ENCODE peak calls at places on chromosomes 2 and 18, in ten cellular contexts. S is NAMALWA, X is ovary, W is HT1080, E is GM12891, F is NCI-H1930, J is HuH-7, B is skeletal muscle cell, I is D721Med, C is hepatocyte. O is an unnamed sample.

GRCh38 chr2:241378816-241379215 is 22.7 kb downstream of the FARP2 start:
- DNase-seq in S (no peak), X (no peak), W (no peak), E (no peak), F (no peak), J (no peak), B (no peak), I (no peak), C (no peak), O (no peak)

GRCh38 chr2:85756195-85756594 is 2.4 kb downstream of the ATOH8 start:
- DNase-seq in S (no peak), X (no peak), W (no peak), E (no peak), F (no peak), J (no peak), B (no peak), I (no peak), C (no peak), O (no peak)

GRCh38 chr2:46508734-46509133 is 29.4 kb downstream of the TMEM247 start:
- DNase-seq in S (no peak), X (no peak), W (no peak), E (no peak), F (no peak), J (no peak), B (no peak), I (no peak), C (no peak), O (no peak)

GRCh38 chr2:136997550-136997949 is 232.2 kb downstream of the THSD7B start:
- DNase-seq in S (no peak), X (no peak), W (peak), E (no peak), F (no peak), J (no peak), B (no peak), I (no peak), C (no peak), O (no peak)

GRCh38 chr2:233434666-233435375 is 80.5 kb downstream of the DGKD start:
- DNase-seq in S (no peak), X (no peak), W (no peak), E (no peak), F (no peak), J (no peak), B (no peak), I (no peak), C (no peak), O (no peak)

GRCh38 chr2:101151141-101151858 is at the start of gene TBC1D8:
- DNase-seq in S (no peak), X (peak), W (peak), E (peak), F (peak), J (peak), B (no peak), I (peak), C (peak), O (peak)

GRCh38 chr2:101048756-101049155 is 46.7 kb downstream of the RPL31 start:
- DNase-seq in S (no peak), X (no peak), W (no peak), E (no peak), F (no peak), J (no peak), B (no peak), I (no peak), C (no peak), O (no peak)

GRCh38 chr2:232493701-232494426 is 6.2 kb upstream of the ECEL1 start:
- DNase-seq in S (no peak), X (no peak), W (no peak), E (no peak), F (no peak), J (no peak), B (no peak), I (no peak), C (no peak), O (no peak)

GRCh38 chr2:160566717-160567116 is 73.1 kb upstream of the RBMS1 start:
- DNase-seq in S (no peak), X (no peak), W (no peak), E (no peak), F (no peak), J (no peak), B (peak), I (no peak), C (no peak), O (no peak)

GRCh38 chr2:65377556-65378307 is 54.7 kb downstream of the SPRED2 start:
- DNase-seq in S (no peak), X (no peak), W (peak), E (no peak), F (no peak), J (no peak), B (no peak), I (no peak), C (peak), O (no peak)

GRCh38 chr2:168639501-168639900 is 162.9 kb upstream of the NOSTRIN start:
- DNase-seq in S (no peak), X (peak), W (peak), E (no peak), F (no peak), J (no peak), B (peak), I (no peak), C (peak), O (no peak)

GRCh38 chr2:189408294-189408693 is 33.0 kb upstream of the WDR75 start:
- DNase-seq in S (no peak), X (no peak), W (no peak), E (no peak), F (no peak), J (no peak), B (no peak), I (no peak), C (no peak), O (no peak)

GRCh38 chr2:177989029-177989885 is 83.3 kb downstream of the PDE11A start:
- DNase-seq in S (no peak), X (no peak), W (peak), E (no peak), F (no peak), J (no peak), B (no peak), I (no peak), C (no peak), O (no peak)

GRCh38 chr2:145273840-145274239 is 753.9 kb upstream of the ZEB2 start:
- DNase-seq in S (no peak), X (no peak), W (peak), E (no peak), F (no peak), J (no peak), B (no peak), I (no peak), C (no peak), O (no peak)

GRCh38 chr2:212414699-212415309 is 123.8 kb downstream of the ERBB4 start:
- DNase-seq in S (no peak), X (no peak), W (no peak), E (no peak), F (no peak), J (no peak), B (no peak), I (no peak), C (peak), O (no peak)

GRCh38 chr2:214069254-214069653 is 341.6 kb upstream of the VWC2L start:
- DNase-seq in S (no peak), X (no peak), W (peak), E (no peak), F (no peak), J (no peak), B (peak), I (no peak), C (peak), O (no peak)

GRCh38 chr18:63878343-63878742 is 9.2 kb upstream of the SERPINB2 start:
- DNase-seq in S (no peak), X (no peak), W (no peak), E (no peak), F (no peak), J (no peak), B (no peak), I (no peak), C (no peak), O (no peak)

GRCh38 chr2:232942831-232943230 is 70.2 kb downstream of the NGEF start:
- DNase-seq in S (no peak), X (no peak), W (no peak), E (no peak), F (no peak), J (no peak), B (no peak), I (no peak), C (no peak), O (no peak)

GRCh38 chr2:12702661-12703121 is 14.0 kb upstream of the TRIB2 start:
- DNase-seq in S (no peak), X (no peak), W (peak), E (no peak), F (no peak), J (no peak), B (peak), I (no peak), C (no peak), O (no peak)

GRCh38 chr2:8475349-8476045 is 206.4 kb upstream of the ID2 start:
- DNase-seq in S (peak), X (no peak), W (no peak), E (no peak), F (no peak), J (peak), B (no peak), I (no peak), C (peak), O (no peak)

GRCh38 chr2:18404708-18405107 is 155.7 kb downstream of the RDH14 start:
- DNase-seq in S (peak), X (no peak), W (peak), E (no peak), F (no peak), J (no peak), B (no peak), I (no peak), C (peak), O (no peak)

GRCh38 chr18:48111547-48111946 is 181.1 kb upstream of the SMAD2 start:
- DNase-seq in S (no peak), X (no peak), W (no peak), E (no peak), F (no peak), J (no peak), B (no peak), I (no peak), C (no peak), O (no peak)

GRCh38 chr2:177474301-177474700 is 81.7 kb downstream of the AGPS start:
- DNase-seq in S (no peak), X (no peak), W (no peak), E (no peak), F (no peak), J (no peak), B (no peak), I (no peak), C (no peak), O (no peak)

GRCh38 chr2:145288650-145289496 is 769.0 kb upstream of the ZEB2 start:
- DNase-seq in S (no peak), X (no peak), W (no peak), E (no peak), F (no peak), J (no peak), B (no peak), I (no peak), C (no peak), O (no peak)

GRCh38 chr2:141201161-141201560 is 929.7 kb downstream of the LRP1B start:
- DNase-seq in S (no peak), X (no peak), W (no peak), E (no peak), F (no peak), J (no peak), B (no peak), I (no peak), C (peak), O (no peak)

GRCh38 chr18:75213610-75214009 is 3.0 kb downstream of the TSHZ1 start:
- DNase-seq in S (no peak), X (no peak), W (peak), E (no peak), F (peak), J (no peak), B (no peak), I (no peak), C (no peak), O (no peak)

GRCh38 chr2:66582364-66582974 is 147.5 kb downstream of the MEIS1 start:
- DNase-seq in S (no peak), X (no peak), W (no peak), E (no peak), F (no peak), J (no peak), B (no peak), I (no peak), C (no peak), O (no peak)

GRCh38 chr2:58032751-58033055 is 13.9 kb upstream of the VRK2 start:
- DNase-seq in S (no peak), X (no peak), W (no peak), E (no peak), F (no peak), J (no peak), B (no peak), I (no peak), C (no peak), O (no peak)

GRCh38 chr18:76979111-76979751 is 153.4 kb downstream of the MBP start:
- DNase-seq in S (no peak), X (no peak), W (no peak), E (no peak), F (no peak), J (no peak), B (no peak), I (no peak), C (no peak), O (no peak)

GRCh38 chr2:61380120-61380881 is 90.6 kb downstream of the USP34 start:
- DNase-seq in S (no peak), X (no peak), W (no peak), E (no peak), F (no peak), J (no peak), B (no peak), I (no peak), C (peak), O (no peak)

GRCh38 chr18:3995476-3996102 is 459.5 kb downstream of the DLGAP1 start:
- DNase-seq in S (peak), X (no peak), W (peak), E (no peak), F (peak), J (no peak), B (no peak), I (no peak), C (peak), O (peak)

O was measured in D341Med.